ENCODE peak calls at places on chromosomes 13 and 19, in five cellular contexts. V, J, D, Y and T are unnamed samples. For H3K4me1, the result is how much of the 10 kb centered on the place peaks cover.

GRCh38 chr19:39031368-39032163 is 783 bp downstream of the FBXO27 start:
- DNase-seq in Y (peak), J (peak), V (peak), D (peak), T (peak)

GRCh38 chr13:108342369-108343289 is 73.1 kb downstream of the TNFSF13B start:
- DNase-seq in V (no peak), Y (no peak), J (no peak), D (no peak), T (no peak)

GRCh38 chr13:46552888-46553520 is at the start of gene LRCH1:
- DNase-seq in Y (peak), D (peak), J (peak), V (peak), T (peak)

GRCh38 chr19:51511353-51511752 is 9.8 kb upstream of the SIGLEC12 start:
- DNase-seq in D (no peak), V (peak), J (no peak), Y (no peak), T (no peak)

GRCh38 chr19:7257148-7258041 is 36.8 kb downstream of the INSR start:
- DNase-seq in Y (no peak), V (peak), J (no peak), D (no peak), T (no peak)

GRCh38 chr19:7393934-7394508 is 45.3 kb downstream of the ARHGEF18 start:
- DNase-seq in D (no peak), J (no peak), V (no peak), Y (no peak), T (no peak)

GRCh38 chr13:79936368-79937136 is 404.4 kb downstream of the SPRY2 start:
- DNase-seq in D (no peak), Y (no peak), V (no peak), J (no peak), T (peak)

GRCh38 chr13:109569938-109570711 is 216.3 kb downstream of the IRS2 start:
- DNase-seq in J (no peak), V (no peak), Y (no peak), D (peak), T (no peak)

GRCh38 chr19:30693179-30693578 is 321.0 kb downstream of the ZNF536 start:
- DNase-seq in Y (no peak), J (no peak), V (no peak), D (no peak), T (no peak)

GRCh38 chr13:99796175-99796819 is 175.3 kb downstream of the ZIC5 start:
- DNase-seq in D (no peak), Y (no peak), J (no peak), V (peak), T (no peak)

GRCh38 chr13:43374621-43375020 is 351.2 kb downstream of the DNAJC15 start:
- DNase-seq in V (no peak), D (no peak), J (no peak), Y (no peak), T (no peak)

GRCh38 chr19:56423985-56424353 is 19.8 kb downstream of the ZNF583 start:
- DNase-seq in J (no peak), V (no peak), D (no peak), Y (no peak), T (no peak)

GRCh38 chr19:30371157-30371845 is 883 bp upstream of the ZNF536 start:
- DNase-seq in D (no peak), Y (no peak), V (no peak), J (no peak), T (no peak)

GRCh38 chr19:38975214-38975860 is at the start of gene FBXO17:
- DNase-seq in Y (peak), J (peak), D (no peak), V (peak), T (no peak)

GRCh38 chr13:44899967-44900366 is 89.3 kb downstream of the NUFIP1 start:
- DNase-seq in Y (no peak), D (no peak), J (no peak), V (no peak), T (no peak)

GRCh38 chr13:32262165-32262564 is 53.0 kb downstream of the ZAR1L start:
- DNase-seq in Y (no peak), V (no peak), J (no peak), D (no peak), T (no peak)

GRCh38 chr19:53394522-53394973 is 401 bp upstream of the ZNF765 start:
- DNase-seq in V (peak), Y (peak), J (peak), D (no peak), T (peak)

GRCh38 chr19:12790628-12791344 is 500 bp upstream of the JUNB start:
- DNase-seq in D (no peak), J (no peak), Y (no peak), V (no peak), T (no peak)

GRCh38 chr19:55647732-55648656 is at the start of gene CCDC106:
- DNase-seq in Y (peak), J (peak), D (peak), V (peak), T (peak)

GRCh38 chr13:48412881-48413351 is at the start of gene LPAR6:
- DNase-seq in Y (no peak), J (peak), D (peak), V (peak), T (no peak)

GRCh38 chr13:20121154-20121515 is 39.7 kb downstream of the GJA3 start:
- DNase-seq in D (no peak), J (no peak), V (peak), Y (no peak), T (no peak)

GRCh38 chr13:97353927-97354326 is 80.0 kb upstream of the RAP2A start:
- DNase-seq in D (no peak), J (no peak), Y (no peak), V (no peak), T (no peak)

GRCh38 chr13:97976551-97977375 is 23.3 kb downstream of the IPO5 start:
- DNase-seq in Y (peak), J (peak), D (peak), V (peak), T (no peak)

GRCh38 chr13:110629735-110630134 is 14.4 kb downstream of the NAXD start:
- DNase-seq in D (peak), V (peak), Y (peak), J (no peak), T (peak)

GRCh38 chr13:107743983-107744382 is 471.4 kb downstream of the LIG4 start:
- DNase-seq in J (no peak), D (no peak), V (no peak), Y (no peak), T (no peak)

GRCh38 chr19:48085077-48085476 is 25.5 kb downstream of the PLA2G4C start:
- DNase-seq in Y (no peak), D (no peak), V (no peak), J (no peak), T (no peak)

GRCh38 chr19:34135401-34135800 is 36.9 kb upstream of the LSM14A start:
- DNase-seq in Y (no peak), J (no peak), D (no peak), V (no peak), T (no peak)

GRCh38 chr19:3249408-3249807 is 24.9 kb downstream of the CELF5 start:
- DNase-seq in V (peak), J (no peak), D (no peak), Y (no peak), T (no peak)

GRCh38 chr13:45456196-45456972 is 8.4 kb upstream of the COG3 start:
- DNase-seq in J (no peak), V (no peak), D (no peak), Y (no peak), T (no peak)

GRCh38 chr19:15452111-15453047 is 2.6 kb upstream of the WIZ start:
- DNase-seq in Y (peak), V (peak), J (peak), D (no peak), T (peak)

GRCh38 chr13:100461309-100462035 is 127.1 kb downstream of the GGACT start:
- DNase-seq in V (no peak), J (no peak), Y (no peak), D (no peak), T (no peak)

GRCh38 chr13:80131204-80131603 is 209.7 kb downstream of the SPRY2 start:
- DNase-seq in Y (peak), J (peak), V (peak), D (no peak), T (no peak)

GRCh38 chr19:459724-460511 is 915 bp downstream of the SHC2 start:
- DNase-seq in D (peak), J (peak), Y (peak), V (peak), T (no peak)

GRCh38 chr13:23953860-23954512 is 56.7 kb upstream of the C1QTNF9B start:
- DNase-seq in Y (no peak), V (no peak), J (no peak), D (no peak), T (no peak)

GRCh38 chr13:110806636-110807035 is 93.1 kb downstream of the ING1 start:
- DNase-seq in V (no peak), D (no peak), Y (no peak), J (no peak), T (no peak)

GRCh38 chr13:106528711-106529414 is 6.6 kb downstream of the EFNB2 start:
- DNase-seq in D (no peak), V (peak), Y (no peak), J (no peak), T (no peak)

GRCh38 chr19:44623080-44623479 is 9.7 kb downstream of the IGSF23 start:
- DNase-seq in Y (no peak), D (no peak), V (no peak), J (no peak), T (no peak)

GRCh38 chr19:50933640-50934039 is 19.2 kb downstream of the KLK5 start:
- DNase-seq in D (no peak), Y (no peak), V (no peak), J (no peak), T (no peak)

GRCh38 chr13:20127563-20128458 is 33.0 kb downstream of the GJA3 start:
- DNase-seq in J (peak), V (peak), Y (peak), D (peak), T (no peak)

GRCh38 chr13:75482820-75483079 is 781 bp upstream of the TBC1D4 start:
- DNase-seq in J (no peak), D (no peak), V (no peak), Y (no peak), T (no peak)

GRCh38 chr13:75485286-75486062 is 3.5 kb upstream of the TBC1D4 start:
- DNase-seq in D (no peak), Y (no peak), J (no peak), V (no peak), T (no peak)

GRCh38 chr13:75486146-75486545 is 4.2 kb upstream of the TBC1D4 start:
- DNase-seq in J (no peak), V (peak), D (no peak), Y (no peak), T (no peak)

GRCh38 chr13:75489502-75490263 is 7.7 kb upstream of the TBC1D4 start:
- DNase-seq in V (no peak), D (no peak), J (no peak), Y (peak), T (no peak)

GRCh38 chr13:75486654-75487053 is 4.7 kb upstream of the TBC1D4 start:
- DNase-seq in V (no peak), J (no peak), D (no peak), Y (no peak), T (no peak)
- H3K4me1 ChIP-seq in V (under half), J (under half), D (under half), Y (under half), T (under half)

DNA sequence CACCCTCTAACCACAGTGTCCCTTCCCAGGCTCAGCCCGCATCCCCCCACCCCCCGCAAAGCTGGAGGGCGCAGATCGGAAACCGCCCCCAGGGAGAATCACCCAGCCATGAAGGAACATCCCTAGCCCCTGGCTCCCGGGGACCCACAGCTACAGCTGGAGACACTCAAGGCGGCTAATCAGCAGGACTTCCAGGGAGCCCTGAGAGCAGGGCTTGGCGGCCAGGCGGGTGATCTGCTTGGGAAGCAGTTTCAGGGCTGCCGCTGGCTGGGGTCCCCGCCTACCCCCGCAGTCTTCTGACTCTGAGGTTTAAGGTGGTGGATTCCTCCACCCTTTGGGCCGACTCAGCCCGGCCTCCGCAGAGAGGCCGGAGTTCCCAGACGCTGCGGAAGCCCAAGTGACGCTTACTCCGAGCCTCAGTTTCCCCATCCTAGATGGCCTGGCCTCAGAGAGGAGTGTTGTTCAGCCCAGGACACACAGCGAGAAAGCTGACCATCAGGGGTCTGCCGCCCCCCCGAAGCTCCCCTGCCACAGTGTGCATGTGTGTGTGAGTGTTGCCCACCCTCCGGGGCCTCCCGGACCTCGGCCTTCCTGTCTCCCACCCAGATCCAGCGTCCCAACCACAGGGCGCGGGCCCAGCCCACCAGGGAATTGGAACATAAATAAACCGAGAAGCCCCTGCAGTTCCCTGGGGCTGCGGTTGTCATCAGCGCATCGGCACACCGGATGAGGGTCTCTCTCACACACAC is 9.8 kb downstream of the FUT6 start:
- DNase-seq in J (no peak), Y (no peak), V (peak), D (no peak), T (no peak)
- H3K27ac ChIP-seq in J (no peak), Y (no peak), V (no peak), D (no peak), T (no peak)

DNA sequence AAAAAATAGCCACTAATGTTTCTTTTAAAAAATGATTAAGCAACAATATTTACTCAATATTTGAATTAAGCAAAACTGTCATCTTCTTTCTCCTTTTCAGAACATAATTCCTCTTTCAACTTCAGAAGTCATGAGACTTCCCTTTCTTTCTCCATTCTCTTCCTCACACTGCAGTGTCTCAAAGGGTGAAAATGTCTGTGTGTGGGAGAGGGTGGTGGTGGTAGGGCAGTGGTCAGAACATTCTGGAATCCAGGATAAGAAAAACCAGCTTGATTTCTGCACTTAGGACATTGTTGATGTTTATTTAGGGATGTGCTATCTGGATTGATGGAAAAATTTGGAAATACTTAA is 126.4 kb downstream of the KCNRG start:
- DNase-seq in Y (no peak), D (no peak), V (no peak), J (no peak), T (no peak)
- H3K4me3 ChIP-seq in Y (no peak), D (no peak), V (no peak), J (no peak), T (no peak)

DNA sequence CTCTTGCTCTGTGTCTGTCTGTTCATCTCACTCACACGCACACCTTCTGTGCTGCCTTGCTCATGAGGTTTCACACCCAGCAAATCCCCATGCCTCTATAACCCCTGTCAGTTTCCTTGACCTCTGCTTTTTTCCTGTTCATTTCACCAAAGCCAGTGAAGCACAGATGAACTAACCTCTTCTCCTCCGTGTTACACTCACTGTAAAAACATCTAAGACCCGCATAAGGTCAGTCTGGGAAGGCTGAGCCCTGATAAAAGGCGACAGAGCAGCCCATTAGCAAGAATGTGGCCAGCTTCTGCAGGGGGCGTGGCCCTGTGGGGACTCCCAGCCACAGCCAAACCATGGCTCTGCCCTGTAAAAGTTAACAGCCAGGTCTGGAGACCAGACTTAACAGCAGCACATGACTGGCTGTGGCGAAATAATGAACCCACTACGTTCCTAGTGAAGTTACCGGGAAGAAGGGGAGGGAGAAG is 42.8 kb upstream of the NPAS1 start:
- DNase-seq in V (peak), Y (no peak), J (peak), D (no peak), T (no peak)
- H3K4me1 ChIP-seq in V (under half), Y (under half), J (half or more), D (under half), T (under half)

DNA sequence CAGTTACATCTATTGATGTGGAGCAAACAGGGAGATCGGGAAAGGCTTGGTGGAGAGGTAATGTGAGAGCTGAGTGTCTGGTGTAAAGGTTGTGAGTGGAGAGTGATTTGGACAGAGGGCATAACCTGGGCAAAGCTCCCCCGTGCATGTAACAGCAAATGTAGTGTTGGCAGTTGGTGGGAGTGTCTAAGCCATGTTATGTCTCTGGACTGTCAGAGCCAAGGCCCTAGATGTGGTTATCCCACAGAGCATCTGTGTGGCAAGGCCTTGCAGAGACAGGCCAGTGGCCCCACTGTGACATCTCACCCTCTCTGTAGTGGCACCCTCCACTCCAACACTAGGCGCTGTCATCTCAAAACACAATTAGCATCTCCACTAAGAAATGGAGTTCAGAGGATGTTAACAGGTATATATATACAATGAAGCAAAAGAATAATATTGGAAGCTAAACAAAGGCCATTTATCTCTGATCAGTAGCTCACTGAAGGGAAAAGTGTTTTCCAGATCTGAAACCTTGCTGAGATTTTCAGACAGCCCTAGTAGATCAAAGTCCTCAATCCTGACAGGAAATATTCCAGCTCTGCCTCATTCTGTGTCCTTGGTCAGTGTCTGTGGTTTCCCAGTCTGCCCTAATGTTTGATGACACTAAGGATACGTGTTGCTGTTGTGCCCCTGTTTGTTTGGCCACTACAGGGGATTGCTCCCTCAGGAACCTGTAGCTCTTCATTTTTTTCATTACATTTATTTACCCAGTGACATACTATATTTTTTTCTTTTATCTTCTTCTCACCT is 20.2 kb downstream of the POLR1D start:
- DNase-seq in V (no peak), J (no peak), Y (no peak), D (no peak), T (no peak)
- H3K27ac ChIP-seq in V (no peak), J (no peak), Y (no peak), D (no peak), T (no peak)

GRCh38 chr19:2037676-2038255 is 13.3 kb downstream of the MKNK2 start:
- DNase-seq in J (peak), Y (peak), V (no peak), D (no peak), T (no peak)

GRCh38 chr19:2034729-2035589 is 16.1 kb downstream of the MKNK2 start:
- DNase-seq in Y (peak), V (peak), D (peak), J (peak), T (no peak)

GRCh38 chr19:2038284-2039081 is 12.6 kb downstream of the MKNK2 start:
- DNase-seq in Y (peak), D (no peak), J (peak), V (peak), T (no peak)

GRCh38 chr19:2035590-2035991 is 15.5 kb downstream of the MKNK2 start:
- DNase-seq in D (no peak), J (peak), Y (peak), V (peak), T (no peak)

GRCh38 chr19:2036424-2036823 is 14.6 kb downstream of the MKNK2 start:
- DNase-seq in Y (no peak), V (no peak), J (peak), D (no peak), T (no peak)
- H3K4me3 ChIP-seq in Y (no peak), V (no peak), J (no peak), D (no peak), T (no peak)

GRCh38 chr19:49895566-49896297 is 955 bp downstream of the IL4I1 start:
- DNase-seq in J (no peak), V (no peak), Y (no peak), D (no peak), T (no peak)
- H3K4me1 ChIP-seq in J (under half), V (under half), Y (under half), D (under half), T (under half)